ENCODE peak calls at places on chromosomes 16 and 17, in seven cellular contexts. Q, C, Z, P, Y, V and K are unnamed samples.

GRCh38 chr17:49382556-49382955 is 20.5 kb upstream of the ZNF652 start:
- DNase-seq in Q (no peak), C (no peak), P (no peak), Y (no peak), Z (no peak), V (no peak), K (no peak)

GRCh38 chr16:76278976-76279375 is 1.8 kb downstream of the CNTNAP4 start:
- DNase-seq in V (no peak), Z (peak), C (no peak), Y (peak), P (no peak), Q (no peak), K (peak)

GRCh38 chr16:82460761-82461160 is 166.0 kb upstream of the CDH13 start:
- DNase-seq in C (no peak), Z (no peak), V (no peak), Q (no peak), P (no peak), Y (peak), K (no peak)

GRCh38 chr16:69848635-69849545 is 86.8 kb downstream of the WWP2 start:
- DNase-seq in Z (peak), V (peak), Y (no peak), P (peak), C (no peak), Q (peak), K (peak)

GRCh38 chr17:67546578-67547527 is 169.8 kb downstream of the PITPNC1 start:
- DNase-seq in Z (peak), Q (peak), C (no peak), V (peak), P (no peak), Y (no peak), K (peak)

GRCh38 chr17:65417406-65418221 is 143.8 kb downstream of the AXIN2 start:
- DNase-seq in C (no peak), Q (no peak), V (no peak), Z (peak), P (peak), Y (no peak), K (peak)

GRCh38 chr17:72580321-72581127 is 459.7 kb downstream of the SOX9 start:
- DNase-seq in Z (no peak), Q (no peak), Y (no peak), P (no peak), C (no peak), V (no peak), K (no peak)

GRCh38 chr16:85362443-85362842 is 250.2 kb upstream of the CIBAR2 start:
- DNase-seq in Z (no peak), C (no peak), V (no peak), P (no peak), Y (no peak), Q (no peak), K (no peak)

GRCh38 chr17:21459536-21459935 is 83.4 kb downstream of the KCNJ12 start:
- DNase-seq in Z (no peak), V (no peak), Q (no peak), P (no peak), C (no peak), Y (no peak), K (no peak)

GRCh38 chr16:56370185-56370584 is 55.2 kb downstream of the AMFR start:
- DNase-seq in C (no peak), Q (no peak), V (no peak), P (no peak), Y (no peak), Z (no peak), K (peak)

GRCh38 chr17:62668091-62668804 is 40.8 kb downstream of the MRC2 start:
- DNase-seq in C (no peak), Y (no peak), Z (no peak), P (peak), V (peak), Q (no peak), K (peak)

GRCh38 chr17:30831257-30831656 is 509 bp upstream of the ATAD5 start:
- DNase-seq in V (no peak), P (no peak), C (no peak), Y (peak), Q (no peak), Z (peak), K (peak)

GRCh38 chr16:22217890-22218730 is 12.0 kb downstream of the EEF2K start:
- DNase-seq in V (no peak), P (no peak), C (no peak), Z (no peak), Q (peak), Y (no peak), K (no peak)

GRCh38 chr16:71214771-71215381 is 15.6 kb downstream of the HYDIN start:
- DNase-seq in C (no peak), Q (no peak), P (no peak), Z (peak), Y (no peak), V (no peak), K (peak)

GRCh38 chr17:3528604-3529511 is 28.8 kb downstream of the TRPV3 start:
- DNase-seq in P (no peak), Z (peak), Y (peak), Q (peak), V (no peak), C (no peak), K (peak)

GRCh38 chr16:19589771-19590302 is 34.3 kb downstream of the VPS35L start:
- DNase-seq in V (no peak), C (no peak), Z (peak), Y (no peak), Q (no peak), P (peak), K (peak)

GRCh38 chr16:25012525-25012991 is 2.6 kb downstream of the ARHGAP17 start:
- DNase-seq in V (no peak), Z (peak), C (no peak), Q (no peak), Y (no peak), P (no peak), K (peak)

GRCh38 chr17:64133546-64134215 is 3.7 kb upstream of the ERN1 start:
- DNase-seq in C (peak), P (no peak), Q (no peak), Z (peak), Y (peak), V (no peak), K (peak)

GRCh38 chr17:43645765-43646481 is 15.8 kb downstream of the MEOX1 start:
- DNase-seq in Y (peak), P (peak), C (no peak), V (peak), Q (peak), Z (peak), K (peak)

GRCh38 chr16:84357191-84357651 is 11.1 kb upstream of the ATP2C2 start:
- DNase-seq in P (no peak), Q (no peak), C (no peak), V (no peak), Y (no peak), Z (peak), K (no peak)

GRCh38 chr16:28486266-28486665 is 5.6 kb downstream of the CLN3 start:
- DNase-seq in Y (no peak), Z (no peak), C (no peak), V (no peak), Q (no peak), P (no peak), K (no peak)

GRCh38 chr16:27460663-27461482 is 58.9 kb downstream of the IL21R start:
- DNase-seq in Z (peak), V (no peak), P (no peak), Y (no peak), Q (peak), C (no peak), K (peak)

GRCh38 chr16:24838554-24839266 is 7.1 kb upstream of the SLC5A11 start:
- DNase-seq in Q (no peak), Z (peak), Y (no peak), P (no peak), C (no peak), V (no peak), K (peak)

GRCh38 chr17:73156166-73156840 is 8.5 kb upstream of the SSTR2 start:
- DNase-seq in Y (peak), C (peak), V (peak), Z (peak), P (peak), Q (peak), K (peak)

GRCh38 chr17:56947741-56948140 is 13.1 kb downstream of the COIL start:
- DNase-seq in Z (no peak), V (no peak), C (no peak), Q (no peak), P (no peak), Y (no peak), K (no peak)

GRCh38 chr16:56869513-56870270 is 4.7 kb downstream of the SLC12A3 start:
- DNase-seq in C (no peak), Z (peak), P (no peak), Y (peak), V (peak), Q (no peak), K (no peak)

GRCh38 chr16:4246777-4247476 is 5.0 kb upstream of the SRL start:
- DNase-seq in V (no peak), Z (no peak), Q (no peak), P (no peak), Y (no peak), C (no peak), K (no peak)

GRCh38 chr17:35799942-35800341 is 4.5 kb upstream of the MMP28 start:
- DNase-seq in Z (no peak), V (peak), P (no peak), Q (peak), Y (no peak), C (no peak), K (peak)

GRCh38 chr17:10032142-10032541 is 127.1 kb upstream of the RCVRN start:
- DNase-seq in Q (no peak), Z (no peak), V (no peak), C (no peak), Y (no peak), P (no peak), K (no peak)
- TF ChIP-seq CTCF in Q (no peak), Z (no peak), V (no peak), C (no peak), Y (no peak), P (no peak), K (no peak)

GRCh38 chr17:7294614-7295153 is at the start of gene YBX2:
- DNase-seq in Z (peak), Q (peak), Y (peak), V (peak), C (peak), P (no peak), K (no peak)

GRCh38 chr17:7293821-7294613 is 422 bp downstream of the YBX2 start:
- DNase-seq in V (peak), Q (no peak), Y (peak), C (no peak), P (no peak), Z (no peak), K (no peak)

GRCh38 chr17:7293131-7293557 is 1.3 kb downstream of the YBX2 start:
- DNase-seq in V (peak), Q (no peak), C (no peak), Z (no peak), P (no peak), Y (no peak), K (no peak)

GRCh38 chr17:7296189-7296861 is 1.9 kb upstream of the YBX2 start:
- DNase-seq in P (peak), V (peak), Y (peak), Q (peak), C (peak), Z (peak), K (peak)

GRCh38 chr17:7295230-7296180 is 1.1 kb upstream of the YBX2 start:
- DNase-seq in C (no peak), Z (no peak), P (no peak), Q (no peak), Y (peak), V (no peak), K (no peak)
- TF ChIP-seq CTCF in C (no peak), Z (no peak), P (no peak), Q (no peak), Y (no peak), V (no peak), K (no peak)

GRCh38 chr17:81118308-81119221 is 46.7 kb upstream of the PVALEF start:
- DNase-seq in Z (no peak), Q (no peak), C (no peak), V (no peak), P (no peak), Y (no peak), K (no peak)

GRCh38 chr17:81120149-81120484 is 45.2 kb upstream of the PVALEF start:
- DNase-seq in Z (no peak), P (no peak), V (no peak), C (no peak), Y (peak), Q (no peak), K (no peak)

GRCh38 chr17:81120695-81121621 is 44.3 kb upstream of the PVALEF start:
- DNase-seq in P (no peak), Y (no peak), V (no peak), Q (no peak), Z (no peak), C (no peak), K (no peak)

GRCh38 chr17:81117672-81118198 is 47.6 kb upstream of the PVALEF start:
- DNase-seq in C (no peak), Z (no peak), Q (no peak), Y (no peak), P (no peak), V (no peak), K (no peak)

DNA sequence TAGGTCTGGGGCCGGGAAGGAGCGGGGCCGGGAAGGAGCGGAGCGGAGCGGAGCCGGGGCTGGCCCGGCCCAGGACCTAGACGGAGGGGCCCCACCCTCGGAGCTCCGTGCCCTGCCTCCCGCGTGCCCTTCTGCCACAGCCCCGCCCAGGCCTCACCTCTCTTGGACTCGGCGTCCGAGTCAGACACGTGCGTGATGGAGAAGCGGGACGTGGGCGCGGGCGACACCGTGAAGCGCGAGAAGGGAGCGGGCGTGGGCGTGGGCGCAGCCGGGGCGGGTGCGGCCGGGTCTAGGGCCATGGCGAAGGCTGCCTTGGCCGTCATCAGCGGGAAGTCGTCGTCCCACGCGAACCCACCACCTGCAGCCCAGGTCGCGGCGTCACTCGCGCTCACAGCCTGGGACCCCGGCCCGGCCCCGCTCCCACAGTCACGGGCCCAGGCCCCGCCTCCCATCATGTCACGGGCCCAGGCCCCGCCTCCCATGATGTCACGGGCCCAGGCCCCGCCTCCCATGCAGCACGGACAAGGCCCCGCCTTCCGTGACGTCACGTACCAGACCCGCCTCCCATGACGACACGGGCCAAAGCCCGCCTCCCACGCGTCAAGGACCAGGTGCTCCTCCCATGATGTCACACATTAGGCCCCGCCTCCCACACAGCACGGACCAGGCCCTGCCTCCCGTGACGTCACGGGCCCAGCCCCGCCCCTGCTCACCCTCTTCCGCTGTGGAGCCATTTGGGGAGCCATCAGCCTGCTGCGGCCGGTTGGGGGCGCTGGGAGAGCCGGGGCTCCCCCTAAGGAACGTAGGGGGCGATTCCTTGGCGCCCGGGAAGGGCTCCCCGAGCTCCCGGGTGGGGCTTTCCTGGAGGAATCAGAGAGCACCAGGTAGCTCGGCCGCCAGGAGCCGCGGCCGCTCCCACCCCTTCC is 45.8 kb upstream of the PVALEF start:
- DNase-seq in Z (peak), V (peak), Q (peak), P (peak), Y (peak), C (peak), K (peak)
- TF ChIP-seq CTCF in Z (no peak), V (no peak), Q (no peak), P (no peak), Y (peak), C (peak), K (peak)

GRCh38 chr17:47099987-47100711 is 88.9 kb downstream of the CDC27 start:
- DNase-seq in P (peak), Q (peak), V (peak), C (peak), Y (peak), Z (peak), K (peak)
- TF ChIP-seq CTCF in P (no peak), Q (no peak), V (no peak), C (no peak), Y (no peak), Z (no peak), K (no peak)

GRCh38 chr16:64008131-64008530 is 1113.7 kb downstream of the CDH11 start:
- DNase-seq in Y (no peak), Z (peak), C (no peak), V (no peak), P (no peak), Q (no peak), K (peak)
- TF ChIP-seq CTCF in Y (no peak), Z (peak), C (no peak), V (no peak), P (no peak), Q (no peak), K (no peak)

GRCh38 chr17:14923981-14924380 is 341.1 kb downstream of the PMP22 start:
- DNase-seq in V (no peak), Y (no peak), Z (peak), C (no peak), P (no peak), Q (no peak), K (no peak)

GRCh38 chr17:14922421-14922820 is 342.7 kb downstream of the PMP22 start:
- DNase-seq in Q (no peak), V (no peak), Z (peak), Y (no peak), P (no peak), C (no peak), K (peak)

GRCh38 chr17:14925498-14925897 is 339.6 kb downstream of the PMP22 start:
- DNase-seq in Z (no peak), V (no peak), Y (no peak), P (no peak), Q (no peak), C (no peak), K (no peak)

GRCh38 chr17:14926073-14926472 is 339.1 kb downstream of the PMP22 start:
- DNase-seq in C (no peak), Q (no peak), P (no peak), Y (no peak), V (no peak), Z (no peak), K (no peak)

DNA sequence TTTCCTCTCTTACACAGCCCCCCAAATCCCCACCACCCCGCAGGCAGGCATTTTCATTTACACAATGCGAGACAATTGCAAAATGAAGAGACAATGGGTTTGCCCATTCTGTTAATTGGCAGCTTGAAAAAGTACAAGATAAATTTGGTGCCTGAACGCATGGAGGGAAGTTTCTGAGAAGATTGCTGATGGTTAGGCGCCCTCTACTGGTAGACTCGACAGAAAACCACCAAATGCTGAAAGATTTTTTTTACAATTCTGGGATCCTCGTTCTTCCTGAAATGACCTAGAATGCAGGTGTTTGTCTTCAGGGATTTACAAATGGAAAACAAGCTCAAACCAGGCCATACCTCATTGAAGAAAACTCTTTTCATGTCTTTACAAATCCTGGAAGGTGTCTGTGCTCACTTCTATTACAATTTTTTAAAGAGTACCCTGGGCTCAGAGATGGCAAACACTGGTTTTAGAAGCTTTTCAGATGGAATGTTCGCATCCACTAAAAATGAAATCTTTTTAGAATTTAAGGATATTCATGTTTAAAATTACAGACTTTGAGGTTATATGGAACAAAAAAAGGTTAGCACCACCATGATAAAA is 338.5 kb downstream of the PMP22 start:
- DNase-seq in V (no peak), C (peak), Q (peak), P (peak), Y (peak), Z (peak), K (peak)
- TF ChIP-seq CTCF in V (peak), C (peak), Q (peak), P (no peak), Y (peak), Z (peak), K (peak)

GRCh38 chr16:58378401-58378800 is 13.9 kb upstream of the GINS3 start:
- DNase-seq in V (no peak), Z (no peak), Y (no peak), Q (no peak), P (no peak), C (no peak), K (peak)
- TF ChIP-seq CTCF in V (no peak), Z (no peak), Y (no peak), Q (no peak), P (no peak), C (no peak), K (no peak)